ENCODE peak calls at places on chromosomes 11 and 22, in eight cellular contexts. L, I, D, J, E, H, B and F are unnamed samples.

GRCh38 chr22:24435861-24436351 is 8.5 kb downstream of the ADORA2A start:
- DNase-seq in L (no peak), I (no peak), D (no peak), J (no peak), E (peak; percentile 39), H (no peak), B (no peak), F (no peak)

GRCh38 chr11:102802341-102802740 is 4.4 kb upstream of the MMP1 start:
- DNase-seq in L (no peak), I (no peak), D (no peak), J (peak; percentile 91), E (no peak), H (no peak), B (no peak), F (no peak)

GRCh38 chr22:22061085-22062077 is 78.8 kb upstream of the TOP3B start:
- DNase-seq in L (no peak), I (peak; percentile 21), D (peak; percentile 9), J (peak; percentile 93), E (no peak), H (no peak), B (no peak), F (no peak)

GRCh38 chr11:117421471-117421870 is 93.8 kb downstream of the CEP164 start:
- DNase-seq in L (no peak), I (no peak), D (no peak), J (no peak), E (no peak), H (no peak), B (no peak), F (no peak)

GRCh38 chr11:8168485-8169257 is at the start of gene RIC3:
- DNase-seq in L (peak; percentile 30), I (no peak), D (no peak), J (no peak), E (peak; percentile 48), H (peak; percentile 40), B (peak; percentile 71), F (peak; percentile 56)

GRCh38 chr11:64415996-64416728 is 57.2 kb downstream of the RPS6KA4 start:
- DNase-seq in L (no peak), I (no peak), D (no peak), J (no peak), E (no peak), H (no peak), B (no peak), F (no peak)

GRCh38 chr11:27008811-27009535 is 15.1 kb downstream of the FIBIN start:
- DNase-seq in L (no peak), I (no peak), D (no peak), J (no peak), E (no peak), H (no peak), B (no peak), F (no peak)

GRCh38 chr11:57481915-57482781 is 21.8 kb downstream of the RTN4RL2 start:
- DNase-seq in L (no peak), I (no peak), D (no peak), J (no peak), E (no peak), H (no peak), B (no peak), F (no peak)

GRCh38 chr11:36116161-36116560 is 172.3 kb downstream of the LDLRAD3 start:
- DNase-seq in L (no peak), I (no peak), D (no peak), J (no peak), E (no peak), H (no peak), B (no peak), F (no peak)

GRCh38 chr11:46913484-46913883 is 4.9 kb downstream of the LRP4 start:
- DNase-seq in L (no peak), I (no peak), D (no peak), J (no peak), E (no peak), H (no peak), B (no peak), F (no peak)

GRCh38 chr11:75421035-75421602 is 11.9 kb downstream of the KLHL35 start:
- DNase-seq in L (no peak), I (no peak), D (no peak), J (no peak), E (no peak), H (no peak), B (no peak), F (no peak)

GRCh38 chr11:105618343-105618955 is 8.6 kb downstream of the GRIA4 start:
- DNase-seq in L (no peak), I (no peak), D (no peak), J (no peak), E (no peak), H (no peak), B (no peak), F (no peak)

GRCh38 chr11:123549901-123550619 is 104.4 kb downstream of the SCN3B start:
- DNase-seq in L (no peak), I (no peak), D (no peak), J (no peak), E (no peak), H (no peak), B (no peak), F (no peak)

GRCh38 chr22:45218974-45219373 is 21.7 kb downstream of the KIAA0930 start:
- DNase-seq in L (no peak), I (no peak), D (no peak), J (no peak), E (no peak), H (no peak), B (no peak), F (no peak)